ENCODE peak calls at places on chromosome 1, in six cellular contexts. K is naive thymus-derived CD8-positive, alpha-beta T cell; T is T-helper 9 cell; U is DMS 273 treated with DMSO at 0.1 percent for 48 hours; R is GM04504; F is activated CD8-positive, alpha-beta T cell treated with anti-CD3 and anti-CD28 coated beads for 36 hours. H is an unnamed sample.

GRCh38 chr1:247112479-247112781 is 8.3 kb upstream of the ZNF669 start:
- DNase-seq in K (no peak), F (no peak), U (no peak), R (no peak), T (no peak), H (no peak)

GRCh38 chr1:154404511-154404931 is 622 bp upstream of the IL6R start:
- DNase-seq in T (no peak), F (peak; percentile 26), K (no peak), R (no peak), U (no peak), H (no peak)

GRCh38 chr1:32405672-32406467 is 11.6 kb upstream of the BSDC1 start:
- DNase-seq in T (no peak), K (no peak), F (no peak), R (no peak), U (no peak), H (no peak)

GRCh38 chr1:110591956-110592355 is 14.2 kb downstream of the KCNA2 start:
- DNase-seq in T (no peak), K (no peak), F (no peak), R (no peak), U (no peak), H (no peak)

GRCh38 chr1:23585321-23586022 is 26.2 kb upstream of the ID3 start:
- DNase-seq in T (no peak), U (no peak), K (no peak), F (no peak), R (peak; percentile 95), H (peak; percentile 71)

GRCh38 chr1:58816747-58817221 is 32.9 kb upstream of the JUN start:
- DNase-seq in K (no peak), T (no peak), U (no peak), R (no peak), F (no peak), H (no peak)

GRCh38 chr1:184933944-184934343 is 40.4 kb downstream of the NIBAN1 start:
- DNase-seq in F (no peak), U (no peak), K (no peak), R (no peak), T (no peak), H (no peak)

GRCh38 chr1:235485558-235485957 is 18.7 kb downstream of the B3GALNT2 start:
- DNase-seq in T (no peak), K (no peak), U (no peak), F (no peak), R (no peak), H (no peak)

GRCh38 chr1:65882091-65882490 is 89.4 kb downstream of the PDE4B start:
- DNase-seq in T (no peak), F (no peak), R (no peak), U (no peak), K (no peak), H (no peak)

GRCh38 chr1:209875510-209875909 is 47.7 kb downstream of the UTP25 start:
- DNase-seq in F (no peak), T (no peak), K (no peak), U (peak; percentile 75), R (no peak), H (no peak)

H was measured in RWPE2.